ENCODE peak calls at places on chromosome 2, in four cellular contexts. B, L, T and A are unnamed samples.
A peak's percentile ranks its signal among the peaks of the same experiment; 100 is the strongest.

GRCh38 chr2:241833938-241834852 is 24.5 kb downstream of the PDCD1 start:
- DNase-seq in L (no peak), B (no peak), T (no peak), A (no peak)

GRCh38 chr2:70553584-70554337 is at the start of gene TGFA:
- DNase-seq in L (no peak), B (peak; percentile 44), T (peak; percentile 83), A (peak; percentile 73)

GRCh38 chr2:189265696-189266320 is 86.2 kb upstream of the COL5A2 start:
- DNase-seq in B (no peak), T (no peak), L (no peak), A (no peak)

GRCh38 chr2:187962538-187962937 is 329.1 kb upstream of the GULP1 start:
- DNase-seq in L (no peak), B (no peak), T (no peak), A (no peak)

GRCh38 chr2:237427807-237428506 is 14.0 kb upstream of the COL6A3 start:
- DNase-seq in T (no peak), B (peak; percentile 88), L (peak; percentile 15), A (no peak)

GRCh38 chr2:151260492-151261239 is 997 bp downstream of the RBM43 start:
- DNase-seq in L (no peak), T (no peak), B (no peak), A (no peak)

GRCh38 chr2:148525130-148525529 is 119.4 kb upstream of the EPC2 start:
- DNase-seq in T (no peak), B (no peak), L (no peak), A (no peak)

GRCh38 chr2:43460611-43461396 is 135.0 kb downstream of the THADA start:
- DNase-seq in T (no peak), L (no peak), B (no peak), A (no peak)

GRCh38 chr2:185227391-185227790 is 511.2 kb upstream of the FSIP2 start:
- DNase-seq in B (no peak), T (no peak), L (no peak), A (no peak)

GRCh38 chr2:131656816-131657633 is 129.3 kb downstream of the CCDC74A start:
- DNase-seq in T (no peak), B (no peak), L (no peak), A (no peak)

GRCh38 chr2:159297042-159297707 is 10.7 kb upstream of the WDSUB1 start:
- DNase-seq in B (no peak), T (no peak), L (no peak), A (no peak)

GRCh38 chr2:136115183-136115751 is 2.7 kb downstream of the CXCR4 start:
- DNase-seq in T (no peak), L (no peak), B (no peak), A (no peak)

GRCh38 chr2:129735576-129735975 is 243.9 kb upstream of the RAB6C start:
- DNase-seq in B (no peak), T (no peak), L (no peak), A (no peak)

GRCh38 chr2:124147552-124147951 is 122.5 kb downstream of the CNTNAP5 start:
- DNase-seq in B (no peak), T (peak; percentile 29), L (no peak), A (no peak)

GRCh38 chr2:158618859-158619490 is 162.2 kb downstream of the PKP4 start:
- DNase-seq in B (no peak), L (no peak), T (no peak), A (no peak)

GRCh38 chr2:67823726-67824125 is 239.1 kb downstream of the C1D start:
- DNase-seq in T (no peak), B (no peak), L (no peak), A (no peak)

GRCh38 chr2:10584843-10585475 is 104.8 kb downstream of the NOL10 start:
- DNase-seq in B (no peak), T (no peak), L (no peak), A (no peak)

GRCh38 chr2:169107645-169108044 is 38.3 kb downstream of the DHRS9 start:
- DNase-seq in T (no peak), L (peak; percentile 50), B (no peak), A (peak; percentile 61)

GRCh38 chr2:119650971-119651370 is 28.0 kb upstream of the TMEM177 start:
- DNase-seq in B (no peak), T (no peak), L (no peak), A (no peak)

GRCh38 chr2:73935641-73936040 is 9.0 kb downstream of the DGUOK start:
- DNase-seq in T (no peak), B (no peak), L (no peak), A (no peak)